ENCODE peak calls at places on chromosomes 4 and X, in ten cellular contexts. Y, V, U, F, T, M, K, G, O and R are unnamed samples.

GRCh38 chr4:15470149-15470520 is 453 bp downstream of the CC2D2A start:
- DNase-seq in K (no peak), G (no peak), M (no peak), V (no peak), T (no peak), O (no peak), F (no peak), U (no peak), Y (no peak), R (no peak)

GRCh38 chr4:124202106-124202505 is 510.4 kb downstream of the ANKRD50 start:
- DNase-seq in F (no peak), V (no peak), G (no peak), M (no peak), K (no peak), T (no peak), O (no peak), U (peak), Y (no peak), R (no peak)

GRCh38 chr4:110306363-110306762 is 107.9 kb upstream of the ELOVL6 start:
- DNase-seq in F (no peak), V (no peak), O (no peak), G (no peak), U (peak), Y (no peak), K (no peak), M (no peak), T (no peak), R (no peak)

GRCh38 chr4:74311696-74312313 is 3.5 kb downstream of the EPGN start:
- DNase-seq in O (peak), V (peak), Y (peak), F (peak), K (no peak), M (peak), U (peak), G (no peak), T (no peak), R (peak)

GRCh38 chr4:8777320-8778196 is 94.1 kb downstream of the HMX1 start:
- DNase-seq in G (no peak), U (no peak), Y (no peak), O (no peak), V (no peak), F (no peak), K (peak), M (no peak), T (no peak), R (no peak)

GRCh38 chr4:161894014-161894413 is 269.8 kb downstream of the FSTL5 start:
- DNase-seq in T (no peak), G (no peak), Y (no peak), O (no peak), M (no peak), F (no peak), K (no peak), V (no peak), U (no peak), R (no peak)

GRCh38 chr4:106809083-106809482 is 227.0 kb downstream of the DKK2 start:
- DNase-seq in U (peak), M (no peak), F (peak), Y (peak), T (no peak), G (no peak), V (peak), K (no peak), O (no peak), R (no peak)

GRCh38 chrX:48569958-48570357 is 4.3 kb upstream of the RBM3 start:
- DNase-seq in V (no peak), O (no peak), F (no peak), K (no peak), Y (no peak), M (peak), G (no peak), U (peak), T (no peak), R (peak)

GRCh38 chrX:34956915-34957314 is 14.3 kb downstream of the FAM47B start:
- DNase-seq in M (no peak), F (no peak), Y (no peak), O (no peak), G (no peak), T (no peak), V (peak), K (no peak), U (peak), R (peak)

GRCh38 chr4:102663073-102663472 is 97.7 kb downstream of the MANBA start:
- DNase-seq in U (peak), F (no peak), K (no peak), M (no peak), G (no peak), T (no peak), V (no peak), Y (no peak), O (no peak), R (peak)

GRCh38 chrX:131675596-131676194 is 131.8 kb downstream of the OR13H1 start:
- DNase-seq in Y (peak), G (no peak), T (no peak), M (no peak), O (no peak), U (no peak), F (peak), V (no peak), K (no peak), R (peak)

GRCh38 chr4:105641876-105642275 is 66.6 kb downstream of the INTS12 start:
- DNase-seq in K (no peak), Y (no peak), M (no peak), O (no peak), U (no peak), G (no peak), T (no peak), V (no peak), F (no peak), R (no peak)

GRCh38 chr4:102533916-102534315 is 32.8 kb downstream of the NFKB1 start:
- DNase-seq in T (no peak), O (no peak), G (no peak), V (no peak), M (no peak), Y (no peak), F (no peak), U (no peak), K (no peak), R (no peak)

GRCh38 chrX:9566150-9566621 is 101.3 kb downstream of the TBL1X start:
- DNase-seq in O (no peak), T (no peak), M (peak), U (peak), G (no peak), F (no peak), Y (no peak), V (no peak), K (no peak), R (peak)

GRCh38 chr4:151753056-151753455 is 7.8 kb downstream of the GATB start:
- DNase-seq in U (peak), F (no peak), T (no peak), O (no peak), M (no peak), V (no peak), Y (no peak), G (no peak), K (no peak), R (no peak)

GRCh38 chr4:178752954-178753525 is 1310.8 kb upstream of the AGA start:
- DNase-seq in U (no peak), M (no peak), Y (no peak), V (no peak), T (no peak), G (no peak), F (peak), O (no peak), K (no peak), R (no peak)

GRCh38 chr4:88908003-88908402 is 149.0 kb downstream of the FAM13A start:
- DNase-seq in T (no peak), V (no peak), U (peak), O (no peak), K (no peak), G (no peak), F (no peak), Y (no peak), M (no peak), R (no peak)

GRCh38 chrX:137425273-137425902 is 140.5 kb upstream of the ZIC3 start:
- DNase-seq in O (no peak), M (no peak), K (no peak), G (no peak), F (no peak), T (no peak), Y (no peak), U (no peak), V (no peak), R (no peak)

GRCh38 chr4:111649308-111649707 is 495.9 kb upstream of the FAM241A start:
- DNase-seq in M (no peak), T (no peak), Y (no peak), U (no peak), O (no peak), F (no peak), K (no peak), G (no peak), V (no peak), R (no peak)

GRCh38 chrX:122119361-122119760 is 1064.7 kb upstream of the GRIA3 start:
- DNase-seq in U (no peak), T (no peak), M (no peak), F (no peak), V (no peak), G (no peak), Y (no peak), K (no peak), O (no peak), R (no peak)

GRCh38 chr4:77795339-77795738 is 23.8 kb downstream of the CNOT6L start:
- DNase-seq in F (no peak), U (no peak), V (no peak), O (no peak), M (no peak), K (no peak), G (no peak), Y (no peak), T (no peak), R (no peak)

GRCh38 chr4:105659190-105659589 is 49.3 kb downstream of the INTS12 start:
- DNase-seq in U (no peak), O (no peak), F (no peak), M (no peak), Y (no peak), K (no peak), G (no peak), T (no peak), V (no peak), R (no peak)

GRCh38 chrX:127112726-127113125 is 293.2 kb downstream of the PRR32 start:
- DNase-seq in Y (no peak), K (no peak), G (no peak), T (no peak), V (no peak), F (no peak), O (no peak), U (no peak), M (no peak), R (no peak)

GRCh38 chrX:38293741-38294140 is 33.6 kb downstream of the RPGR start:
- DNase-seq in G (no peak), V (no peak), F (no peak), K (no peak), O (no peak), T (no peak), U (peak), M (no peak), Y (no peak), R (no peak)

GRCh38 chrX:66110112-66110511 is 53.9 kb upstream of the HEPH start:
- DNase-seq in T (no peak), Y (peak), V (peak), K (no peak), F (no peak), M (no peak), U (peak), G (no peak), O (no peak), R (peak)

GRCh38 chr4:173311368-173311767 is 22.8 kb downstream of the HMGB2 start:
- DNase-seq in K (no peak), M (no peak), F (no peak), T (no peak), Y (no peak), G (no peak), O (no peak), V (no peak), U (no peak), R (no peak)

GRCh38 chr4:79225360-79225759 is 100.5 kb downstream of the NAA11 start:
- DNase-seq in K (no peak), O (no peak), V (no peak), F (no peak), G (no peak), Y (no peak), M (no peak), U (no peak), T (no peak), R (no peak)

GRCh38 chr4:38174811-38175210 is 214.6 kb downstream of the PTTG2 start:
- DNase-seq in K (no peak), F (no peak), G (no peak), O (no peak), U (no peak), Y (no peak), T (no peak), V (no peak), M (no peak), R (no peak)

GRCh38 chr4:79015406-79015805 is 76.2 kb upstream of the PAQR3 start:
- DNase-seq in O (no peak), U (no peak), M (no peak), K (no peak), G (no peak), V (no peak), Y (no peak), F (no peak), T (no peak), R (no peak)

GRCh38 chr4:143701365-143701764 is 890 bp upstream of the FREM3 start:
- DNase-seq in V (no peak), M (peak), Y (no peak), T (no peak), K (no peak), U (no peak), F (no peak), G (no peak), O (no peak), R (no peak)

GRCh38 chr4:52877006-52877405 is 14.9 kb downstream of the RASL11B start:
- DNase-seq in Y (no peak), V (no peak), T (no peak), M (no peak), U (no peak), O (no peak), K (no peak), G (no peak), F (no peak), R (no peak)

GRCh38 chr4:144611850-144612249 is 34.1 kb upstream of the HHIP start:
- DNase-seq in F (peak), K (no peak), O (no peak), M (no peak), U (peak), T (no peak), G (no peak), Y (peak), V (no peak), R (no peak)

GRCh38 chr4:110869114-110869513 is 246.2 kb upstream of the PITX2 start:
- DNase-seq in Y (no peak), G (no peak), M (no peak), V (no peak), O (no peak), U (peak), F (no peak), K (no peak), T (no peak), R (peak)